ENCODE peak calls at places on chromosomes 3 and 15, in five cellular contexts. X, R, M, V and W are unnamed samples.

GRCh38 chr3:42638339-42638842 is 15.1 kb upstream of the ZBTB47 start:
- DNase-seq in X (no peak), M (no peak), R (no peak), V (no peak), W (no peak)

GRCh38 chr3:129686941-129687340 is 80.5 kb upstream of the PLXND1 start:
- DNase-seq in V (peak; percentile 67), M (no peak), R (no peak), X (no peak), W (no peak)

GRCh38 chr15:100297812-100298211 is 44.0 kb downstream of the ADAMTS17 start:
- DNase-seq in X (no peak), M (no peak), R (no peak), V (no peak), W (no peak)

GRCh38 chr15:34855397-34855796 is 60.0 kb upstream of the ACTC1 start:
- DNase-seq in M (no peak), R (peak; percentile 79), X (peak; percentile 41), V (peak; percentile 34), W (no peak)

GRCh38 chr3:8872291-8872690 is 91.0 kb downstream of the RAD18 start:
- DNase-seq in M (no peak), V (no peak), X (no peak), R (no peak), W (no peak)

GRCh38 chr3:39638286-39638685 is 170.8 kb downstream of the MOBP start:
- DNase-seq in X (no peak), V (no peak), R (no peak), M (no peak), W (no peak)

GRCh38 chr15:78424673-78425072 is 13.3 kb upstream of the IREB2 start:
- DNase-seq in X (no peak), V (no peak), M (no peak), R (no peak), W (no peak)

GRCh38 chr3:131083190-131083863 is 56.6 kb downstream of the NEK11 start:
- DNase-seq in M (no peak), X (no peak), V (peak; percentile 72), R (peak; percentile 47), W (peak; percentile 93)

GRCh38 chr15:43881944-43882343 is 55.1 kb downstream of the WDR76 start:
- DNase-seq in R (no peak), X (no peak), M (peak; percentile 38), V (no peak), W (no peak)

GRCh38 chr15:40330368-40330836 is 6.9 kb downstream of the INAFM2 start:
- DNase-seq in M (no peak), R (peak; percentile 90), X (no peak), V (no peak), W (no peak)

GRCh38 chr3:132405609-132406299 is 11.5 kb upstream of the DNAJC13 start:
- DNase-seq in V (no peak), X (no peak), M (no peak), R (peak; percentile 3), W (no peak)

GRCh38 chr3:110344897-110345767 is 726.5 kb upstream of the NECTIN3 start:
- DNase-seq in V (no peak), M (no peak), X (no peak), R (peak; percentile 15), W (no peak)

GRCh38 chr3:72690646-72691045 is 157.6 kb downstream of the SHQ1 start:
- DNase-seq in X (no peak), R (no peak), M (no peak), V (no peak), W (peak; percentile 26)

GRCh38 chr3:138472141-138472825 is 37.9 kb downstream of the ESYT3 start:
- DNase-seq in X (no peak), R (no peak), V (no peak), M (no peak), W (no peak)

GRCh38 chr3:24220859-24221657 is 273.6 kb downstream of the THRB start:
- DNase-seq in M (no peak), V (no peak), X (peak; percentile 80), R (peak; percentile 92), W (no peak)